ENCODE peak calls at places on chromosomes 3 and 15, in nine cellular contexts. M is activated naive CD4-positive, alpha-beta T cell; V is stimulated activated CD4-positive, alpha-beta T cell treated with anti-CD3 and anti-CD28 coated beads, Interleukin-1b, Interleukin-23, amount 100 ng/mL, for 48 hours; P is non-pigmented ciliary epithelial cell; Y is globus pallidus; Q is astrocyte of the spinal cord; R is AG09319; U is K562; H is OCI-LY7. I is an unnamed sample.

GRCh38 chr3:149401926-149402310 is 24.5 kb upstream of the TM4SF1 start:
- DNase-seq in P (no peak), U (no peak), R (no peak), Y (no peak), H (no peak), Q (no peak), M (no peak), V (no peak), I (no peak)

GRCh38 chr3:38577089-38578080 is 72.1 kb downstream of the SCN5A start:
- DNase-seq in H (no peak), Y (no peak), V (no peak), Q (no peak), U (no peak), M (no peak), P (no peak), R (no peak), I (no peak)

GRCh38 chr3:144624656-144625055 is 653.0 kb downstream of the DIPK2A start:
- DNase-seq in M (no peak), H (no peak), V (no peak), U (no peak), R (no peak), Q (no peak), Y (no peak), P (no peak), I (no peak)

GRCh38 chr15:63521405-63522142 is 17.2 kb downstream of the USP3 start:
- DNase-seq in H (no peak), V (no peak), P (no peak), U (no peak), M (no peak), Y (no peak), Q (no peak), R (no peak), I (no peak)

GRCh38 chr15:34837246-34838016 is 42.1 kb upstream of the ACTC1 start:
- DNase-seq in P (peak; percentile 54), Q (peak; percentile 71), H (no peak), U (no peak), M (no peak), R (peak; percentile 20), Y (no peak), V (no peak), I (no peak)

GRCh38 chr3:140206196-140207040 is 271.4 kb downstream of the CLSTN2 start:
- DNase-seq in Q (peak; percentile 49), U (no peak), R (peak; percentile 14), H (no peak), M (no peak), Y (no peak), V (no peak), P (no peak), I (no peak)

GRCh38 chr3:189621948-189622603 is 9.1 kb upstream of the TP63 start:
- DNase-seq in Y (no peak), P (no peak), H (no peak), Q (no peak), R (no peak), M (no peak), U (no peak), V (no peak), I (no peak)

GRCh38 chr3:187504435-187504834 is 136.2 kb downstream of the RTP4 start:
- DNase-seq in U (no peak), M (no peak), R (no peak), V (no peak), H (no peak), Y (no peak), P (no peak), Q (no peak), I (no peak)

GRCh38 chr3:193816656-193817311 is 223.8 kb downstream of the OPA1 start:
- DNase-seq in V (no peak), R (no peak), Q (peak; percentile 36), M (no peak), P (no peak), H (no peak), Y (peak; percentile 61), U (peak; percentile 52), I (no peak)

GRCh38 chr3:64234571-64234970 is 9.3 kb upstream of the PRICKLE2 start:
- DNase-seq in V (no peak), Y (no peak), Q (no peak), M (no peak), H (peak; percentile 62), U (no peak), P (no peak), R (no peak), I (no peak)

GRCh38 chr3:3726549-3726948 is 72.7 kb upstream of the LRRN1 start:
- DNase-seq in Q (no peak), M (no peak), V (no peak), P (no peak), R (no peak), U (no peak), H (no peak), Y (no peak), I (no peak)

GRCh38 chr15:45521596-45522167 is 873 bp downstream of the SLC30A4 start:
- DNase-seq in M (no peak), R (no peak), V (no peak), H (peak; percentile 25), U (no peak), Q (peak; percentile 22), P (no peak), Y (peak; percentile 24), I (no peak)

GRCh38 chr3:25350741-25351140 is 77.3 kb upstream of the RARB start:
- DNase-seq in H (no peak), M (no peak), R (no peak), Y (no peak), P (no peak), V (no peak), U (no peak), Q (no peak), I (no peak)

GRCh38 chr3:44236485-44236908 is 5.2 kb upstream of the TOPAZ1 start:
- DNase-seq in R (no peak), Y (no peak), P (no peak), H (no peak), U (no peak), M (no peak), Q (no peak), V (no peak), I (no peak)

I was measured in stimulated activated naive CD8-positive, alpha-beta T cell treated with anti-CD3 and anti-CD28 coated beads, Interleukin-15, Interleukin-2, amounts not matched to agents 100 U/mL and 50 U/mL, for 24 hours.